ENCODE peak calls at places on chromosome 15, in eight cellular contexts. M, C, T, H, P, J, O and Q are unnamed samples.

GRCh38 chr15:37289109-37289765 is 188.9 kb upstream of the MEIS2 start:
- DNase-seq in M (no peak), C (peak; percentile 16), T (no peak), H (no peak), P (no peak), J (peak; percentile 28), O (no peak), Q (no peak)

GRCh38 chr15:33113666-33114483 is 80.6 kb downstream of the FMN1 start:
- DNase-seq in M (no peak), C (no peak), T (peak; percentile 45), H (no peak), P (no peak), J (no peak), O (no peak), Q (no peak)

GRCh38 chr15:92018535-92019239 is 165.2 kb downstream of the SLCO3A1 start:
- DNase-seq in M (no peak), C (no peak), T (no peak), H (no peak), P (peak; percentile 18), J (no peak), O (no peak), Q (no peak)

GRCh38 chr15:64894395-64895056 is 17.2 kb upstream of the ANKDD1A start:
- DNase-seq in M (peak; percentile 62), C (peak; percentile 89), T (no peak), H (peak; percentile 61), P (no peak), J (no peak), O (peak; percentile 84), Q (no peak)

GRCh38 chr15:42152921-42153680 is 3.3 kb downstream of the PLA2G4F start:
- DNase-seq in M (no peak), C (peak; percentile 36), T (no peak), H (peak; percentile 25), P (no peak), J (no peak), O (no peak), Q (no peak)

GRCh38 chr15:65921780-65922179 is 52.5 kb downstream of the RAB11A start:
- DNase-seq in M (no peak), C (no peak), T (no peak), H (no peak), P (no peak), J (no peak), O (no peak), Q (no peak)

GRCh38 chr15:69092159-69092558 is 68.3 kb upstream of the GLCE start:
- DNase-seq in M (no peak), C (no peak), T (no peak), H (no peak), P (peak; percentile 88), J (peak; percentile 47), O (no peak), Q (no peak)

GRCh38 chr15:62972814-62973213 is 69.7 kb upstream of the TPM1 start:
- DNase-seq in M (no peak), C (no peak), T (peak; percentile 36), H (no peak), P (peak; percentile 88), J (peak; percentile 35), O (no peak), Q (no peak)

GRCh38 chr15:90141646-90142045 is 39.4 kb upstream of the IDH2 start:
- DNase-seq in M (no peak), C (no peak), T (peak; percentile 58), H (no peak), P (peak; percentile 48), J (peak; percentile 18), O (no peak), Q (no peak)

GRCh38 chr15:52171386-52171785 is 19.8 kb downstream of the GNB5 start:
- DNase-seq in M (no peak), C (no peak), T (no peak), H (no peak), P (peak; percentile 28), J (no peak), O (no peak), Q (no peak)

GRCh38 chr15:48475600-48476395 is 144.6 kb downstream of the DUT start:
- DNase-seq in M (no peak), C (no peak), T (no peak), H (no peak), P (peak; percentile 11), J (peak; percentile 50), O (no peak), Q (no peak)

GRCh38 chr15:48888836-48889235 is 10.9 kb downstream of the EID1 start:
- DNase-seq in M (no peak), C (no peak), T (no peak), H (no peak), P (no peak), J (no peak), O (no peak), Q (no peak)

GRCh38 chr15:27165590-27165989 is 194.6 kb downstream of the GABRG3 start:
- DNase-seq in M (no peak), C (peak; percentile 25), T (no peak), H (no peak), P (no peak), J (no peak), O (no peak), Q (no peak)

GRCh38 chr15:58462547-58462946 is 30.8 kb downstream of the LIPC start:
- DNase-seq in M (no peak), C (no peak), T (no peak), H (peak; percentile 67), P (peak; percentile 90), J (no peak), O (no peak), Q (no peak)

GRCh38 chr15:29674661-29675533 is 147.4 kb downstream of the TJP1 start:
- DNase-seq in M (no peak), C (peak; percentile 99), T (peak; percentile 85), H (peak; percentile 85), P (peak; percentile 75), J (peak; percentile 29), O (no peak), Q (no peak)

GRCh38 chr15:35055416-35056105 is 29.5 kb downstream of the NANOGP8 start:
- DNase-seq in M (no peak), C (no peak), T (no peak), H (no peak), P (peak; percentile 80), J (no peak), O (no peak), Q (no peak)

GRCh38 chr15:62253294-62253693 is 88.2 kb upstream of the C2CD4B start:
- DNase-seq in M (no peak), C (no peak), T (no peak), H (no peak), P (peak; percentile 2), J (no peak), O (no peak), Q (no peak)

GRCh38 chr15:51403072-51403878 is 61.8 kb downstream of the GLDN start:
- DNase-seq in M (no peak), C (no peak), T (peak; percentile 50), H (no peak), P (peak; percentile 39), J (peak; percentile 37), O (no peak), Q (no peak)

GRCh38 chr15:99993681-99994131 is 260.5 kb upstream of the LYSMD4 start:
- DNase-seq in M (no peak), C (no peak), T (no peak), H (peak; percentile 20), P (no peak), J (no peak), O (no peak), Q (no peak)

GRCh38 chr15:51492528-51492927 is 130.0 kb downstream of the DMXL2 start:
- DNase-seq in M (no peak), C (no peak), T (no peak), H (no peak), P (no peak), J (no peak), O (no peak), Q (no peak)

GRCh38 chr15:41933771-41934170 is 38.6 kb downstream of the EHD4 start:
- DNase-seq in M (no peak), C (no peak), T (no peak), H (peak; percentile 61), P (peak; percentile 73), J (peak; percentile 54), O (no peak), Q (no peak)

GRCh38 chr15:42329161-42329560 is 30.1 kb upstream of the CAPN3 start:
- DNase-seq in M (no peak), C (no peak), T (no peak), H (no peak), P (no peak), J (no peak), O (no peak), Q (no peak)

GRCh38 chr15:50880651-50881114 is 27.8 kb upstream of the AP4E1 start:
- DNase-seq in M (no peak), C (no peak), T (no peak), H (no peak), P (peak; percentile 67), J (peak; percentile 23), O (peak; percentile 15), Q (no peak)

GRCh38 chr15:50182233-50183013 is 427 bp downstream of the SLC27A2 start:
- DNase-seq in M (no peak), C (no peak), T (peak; percentile 63), H (peak; percentile 33), P (peak; percentile 47), J (no peak), O (no peak), Q (no peak)

GRCh38 chr15:27486676-27487290 is 515.8 kb downstream of the GABRG3 start:
- DNase-seq in M (no peak), C (no peak), T (no peak), H (no peak), P (no peak), J (no peak), O (no peak), Q (no peak)